ENCODE peak calls at places on chromosome 19, in seven cellular contexts. One of them, this sample, is unnamed. For H3K36me3, the result is how much of the 10 kb centered on the place peaks cover.

GRCh38 chr19:38975214-38975860 is at the start of gene FBXO17:
- DNase-seq in left ventricle myocardium inferior: peak
- DNase-seq in GM23338: peak
- DNase-seq in heart right ventricle: peak
- DNase-seq in endodermal cell: peak
- DNase-seq in adrenal gland: peak
- DNase-seq in breast epithelium: no peak
- DNase-seq in this sample: no peak

GRCh38 chr19:34228347-34228746 is 26.0 kb upstream of the GARRE1 start:
- DNase-seq in breast epithelium: no peak
- DNase-seq in GM23338: no peak
- DNase-seq in left ventricle myocardium inferior: no peak
- DNase-seq in heart right ventricle: no peak
- DNase-seq in adrenal gland: no peak
- DNase-seq in endodermal cell: no peak
- DNase-seq in this sample: no peak

GRCh38 chr19:7701654-7702457 is at the start of gene FCER2:
- DNase-seq in GM23338: no peak
- DNase-seq in heart right ventricle: no peak
- DNase-seq in left ventricle myocardium inferior: no peak
- DNase-seq in breast epithelium: no peak
- DNase-seq in endodermal cell: no peak
- DNase-seq in adrenal gland: no peak
- DNase-seq in this sample: no peak

GRCh38 chr19:48433337-48433736 is 12.4 kb upstream of the GRWD1 start:
- DNase-seq in left ventricle myocardium inferior: no peak
- DNase-seq in breast epithelium: no peak
- DNase-seq in adrenal gland: no peak
- DNase-seq in GM23338: peak
- DNase-seq in endodermal cell: no peak
- DNase-seq in heart right ventricle: no peak
- DNase-seq in this sample: no peak

GRCh38 chr19:6644796-6645195 is 25.2 kb downstream of the TNFSF14 start:
- DNase-seq in endodermal cell: no peak
- DNase-seq in left ventricle myocardium inferior: no peak
- DNase-seq in heart right ventricle: no peak
- DNase-seq in GM23338: no peak
- DNase-seq in adrenal gland: no peak
- DNase-seq in breast epithelium: no peak
- DNase-seq in this sample: no peak

GRCh38 chr19:10518444-10519361 is 1.5 kb upstream of the S1PR5 start:
- DNase-seq in left ventricle myocardium inferior: no peak
- DNase-seq in GM23338: peak
- DNase-seq in adrenal gland: no peak
- DNase-seq in heart right ventricle: peak
- DNase-seq in breast epithelium: no peak
- DNase-seq in endodermal cell: peak
- DNase-seq in this sample: no peak

GRCh38 chr19:33815410-33816340 is 19.0 kb downstream of the KCTD15 start:
- DNase-seq in heart right ventricle: no peak
- DNase-seq in endodermal cell: peak
- DNase-seq in GM23338: no peak
- DNase-seq in left ventricle myocardium inferior: no peak
- DNase-seq in adrenal gland: peak
- DNase-seq in breast epithelium: no peak
- DNase-seq in this sample: no peak

GRCh38 chr19:33631628-33631995 is 9.9 kb downstream of the CHST8 start:
- DNase-seq in heart right ventricle: no peak
- DNase-seq in GM23338: no peak
- DNase-seq in left ventricle myocardium inferior: no peak
- DNase-seq in endodermal cell: no peak
- DNase-seq in adrenal gland: no peak
- DNase-seq in breast epithelium: no peak
- DNase-seq in this sample: no peak

GRCh38 chr19:14090509-14091085 is at the start of gene SAMD1:
- DNase-seq in adrenal gland: peak
- DNase-seq in GM23338: peak
- DNase-seq in breast epithelium: peak
- DNase-seq in left ventricle myocardium inferior: peak
- DNase-seq in endodermal cell: peak
- DNase-seq in heart right ventricle: peak
- DNase-seq in this sample: peak

GRCh38 chr19:28700176-28700575 is 512.8 kb downstream of the UQCRFS1 start:
- DNase-seq in endodermal cell: no peak
- DNase-seq in GM23338: no peak
- DNase-seq in heart right ventricle: no peak
- DNase-seq in left ventricle myocardium inferior: no peak
- DNase-seq in breast epithelium: no peak
- DNase-seq in adrenal gland: no peak
- DNase-seq in this sample: no peak

GRCh38 chr19:7516878-7517277 is 975 bp downstream of the ZNF358 start:
- DNase-seq in GM23338: no peak
- DNase-seq in adrenal gland: no peak
- DNase-seq in endodermal cell: no peak
- DNase-seq in heart right ventricle: no peak
- DNase-seq in left ventricle myocardium inferior: no peak
- DNase-seq in breast epithelium: no peak
- DNase-seq in this sample: no peak

GRCh38 chr19:31015778-31016177 is 333.5 kb downstream of the TSHZ3 start:
- DNase-seq in adrenal gland: no peak
- DNase-seq in breast epithelium: no peak
- DNase-seq in endodermal cell: no peak
- DNase-seq in heart right ventricle: no peak
- DNase-seq in left ventricle myocardium inferior: no peak
- DNase-seq in GM23338: no peak
- DNase-seq in this sample: no peak

GRCh38 chr19:43351998-43352746 is 1.3 kb upstream of the CD177 start:
- DNase-seq in GM23338: no peak
- DNase-seq in breast epithelium: no peak
- DNase-seq in heart right ventricle: no peak
- DNase-seq in endodermal cell: no peak
- DNase-seq in left ventricle myocardium inferior: no peak
- DNase-seq in adrenal gland: no peak
- DNase-seq in this sample: no peak

GRCh38 chr19:51289635-51290034 is 21.8 kb upstream of the IGLON5 start:
- DNase-seq in endodermal cell: no peak
- DNase-seq in breast epithelium: no peak
- DNase-seq in left ventricle myocardium inferior: no peak
- DNase-seq in heart right ventricle: no peak
- DNase-seq in adrenal gland: no peak
- DNase-seq in GM23338: no peak
- DNase-seq in this sample: no peak

GRCh38 chr19:7500811-7501450 is 12.1 kb upstream of the PEX11G start:
- DNase-seq in heart right ventricle: no peak
- DNase-seq in endodermal cell: peak
- DNase-seq in left ventricle myocardium inferior: no peak
- DNase-seq in adrenal gland: peak
- DNase-seq in GM23338: peak
- DNase-seq in breast epithelium: no peak
- DNase-seq in this sample: no peak

GRCh38 chr19:38304866-38305429 is 897 bp downstream of the C19orf33 start:
- DNase-seq in left ventricle myocardium inferior: peak
- DNase-seq in endodermal cell: peak
- DNase-seq in GM23338: peak
- DNase-seq in heart right ventricle: peak
- DNase-seq in adrenal gland: no peak
- DNase-seq in breast epithelium: peak
- DNase-seq in this sample: no peak

GRCh38 chr19:9947441-9947840 is 11.1 kb upstream of the OLFM2 start:
- DNase-seq in endodermal cell: no peak
- DNase-seq in adrenal gland: no peak
- DNase-seq in breast epithelium: no peak
- DNase-seq in left ventricle myocardium inferior: no peak
- DNase-seq in heart right ventricle: no peak
- DNase-seq in GM23338: no peak
- DNase-seq in this sample: no peak

GRCh38 chr19:33143897-33144405 is 12.0 kb downstream of the WDR88 start:
- DNase-seq in breast epithelium: peak
- DNase-seq in endodermal cell: peak
- DNase-seq in heart right ventricle: peak
- DNase-seq in left ventricle myocardium inferior: peak
- DNase-seq in adrenal gland: peak
- DNase-seq in GM23338: peak
- DNase-seq in this sample: no peak

GRCh38 chr19:34995551-34995950 is 4.6 kb upstream of the GRAMD1A start:
- DNase-seq in breast epithelium: no peak
- DNase-seq in endodermal cell: no peak
- DNase-seq in GM23338: no peak
- DNase-seq in heart right ventricle: no peak
- DNase-seq in adrenal gland: no peak
- DNase-seq in left ventricle myocardium inferior: no peak
- DNase-seq in this sample: no peak

DNA sequence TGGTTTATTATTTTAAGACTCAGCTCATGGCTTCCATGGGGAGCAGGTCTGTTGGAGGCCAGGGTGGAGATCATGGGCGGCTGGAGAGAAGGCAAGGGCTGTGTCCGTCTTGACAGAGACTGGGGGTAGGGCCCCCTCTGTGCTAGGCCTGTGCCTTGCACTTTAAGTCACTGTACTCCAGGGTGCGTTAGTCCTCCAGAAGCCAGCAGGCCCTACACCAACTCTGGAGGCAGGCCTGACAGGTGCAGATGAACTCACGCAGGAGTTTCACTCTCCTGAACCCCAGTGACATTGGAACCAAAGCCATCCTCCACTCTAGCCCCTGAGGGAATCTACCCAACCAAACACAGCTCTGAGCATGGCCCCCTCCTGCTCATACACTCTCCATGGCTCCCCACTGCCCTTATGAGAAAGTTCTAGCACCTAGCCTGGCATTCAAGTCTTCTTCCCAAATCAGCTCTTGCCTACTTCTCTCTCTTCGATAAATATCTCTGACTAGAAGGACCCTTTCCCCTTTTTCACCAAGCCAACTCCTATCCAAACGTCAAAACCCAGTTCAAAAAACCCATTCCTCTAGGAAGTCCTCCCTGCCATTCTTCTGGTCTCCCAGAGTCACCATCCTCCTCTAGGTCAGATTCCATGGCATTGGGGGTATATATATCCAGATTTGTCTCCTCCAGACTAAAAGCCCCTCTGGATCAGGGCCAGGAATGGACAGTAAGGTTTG is 15.1 kb downstream of the MEF2B start:
- DNase-seq in left ventricle myocardium inferior: no peak
- DNase-seq in GM23338: no peak
- DNase-seq in adrenal gland: no peak
- DNase-seq in breast epithelium: no peak
- DNase-seq in endodermal cell: no peak
- DNase-seq in heart right ventricle: no peak
- DNase-seq in this sample: no peak
- H3K36me3 ChIP-seq in left ventricle myocardium inferior: under half
- H3K36me3 ChIP-seq in GM23338: under half
- H3K36me3 ChIP-seq in adrenal gland: under half
- H3K36me3 ChIP-seq in breast epithelium: under half
- H3K36me3 ChIP-seq in endodermal cell: under half
- H3K36me3 ChIP-seq in heart right ventricle: under half
- H3K36me3 ChIP-seq in this sample: under half

DNA sequence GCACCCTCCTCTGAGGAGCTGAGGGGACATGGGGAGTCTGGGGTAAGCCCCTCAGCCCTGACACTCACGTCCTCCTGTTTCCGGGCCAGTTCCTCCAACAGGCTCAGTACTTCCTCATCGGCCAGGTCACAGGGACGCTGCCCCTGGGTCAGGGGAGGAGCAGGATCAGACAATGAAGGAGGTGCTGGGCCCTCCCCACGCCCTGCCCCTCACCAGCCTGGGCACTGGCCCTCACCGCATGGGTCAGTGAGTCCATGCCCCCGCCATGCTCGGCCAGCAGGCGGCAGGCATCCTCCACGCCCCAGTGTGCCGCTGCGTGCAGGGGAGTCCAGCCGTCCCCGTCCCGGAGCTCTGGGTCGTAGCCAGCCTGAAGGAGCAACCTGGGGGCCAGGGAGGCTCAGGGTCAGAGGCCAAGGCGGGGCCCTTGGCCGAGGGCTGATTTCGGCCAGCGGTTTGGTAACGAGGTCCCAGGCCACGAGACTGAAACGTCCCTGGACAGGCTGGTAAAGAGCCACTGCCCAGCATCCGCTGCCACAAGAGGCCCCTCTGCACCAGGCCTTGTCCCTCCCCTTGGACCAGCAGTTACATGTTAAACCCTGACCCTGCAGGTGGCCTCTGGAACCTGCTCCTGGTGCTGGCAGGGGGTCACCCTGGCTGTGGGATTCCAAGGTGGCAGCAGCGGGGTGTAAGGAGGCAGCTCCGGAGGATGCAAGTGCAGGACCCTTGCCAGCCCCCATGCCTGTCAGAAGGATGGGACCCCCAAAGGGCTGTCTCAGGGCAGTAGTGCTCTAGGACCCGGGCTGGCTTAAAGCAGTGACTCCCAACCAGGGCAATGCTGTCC is 18.5 kb downstream of the PPP1R12C start:
- DNase-seq in GM23338: no peak
- DNase-seq in left ventricle myocardium inferior: no peak
- DNase-seq in heart right ventricle: no peak
- DNase-seq in endodermal cell: peak
- DNase-seq in breast epithelium: no peak
- DNase-seq in adrenal gland: no peak
- DNase-seq in this sample: no peak
- H3K36me3 ChIP-seq in GM23338: under half
- H3K36me3 ChIP-seq in left ventricle myocardium inferior: half or more
- H3K36me3 ChIP-seq in heart right ventricle: under half
- H3K36me3 ChIP-seq in endodermal cell: under half
- H3K36me3 ChIP-seq in breast epithelium: under half
- H3K36me3 ChIP-seq in adrenal gland: half or more
- H3K36me3 ChIP-seq in this sample: under half

DNA sequence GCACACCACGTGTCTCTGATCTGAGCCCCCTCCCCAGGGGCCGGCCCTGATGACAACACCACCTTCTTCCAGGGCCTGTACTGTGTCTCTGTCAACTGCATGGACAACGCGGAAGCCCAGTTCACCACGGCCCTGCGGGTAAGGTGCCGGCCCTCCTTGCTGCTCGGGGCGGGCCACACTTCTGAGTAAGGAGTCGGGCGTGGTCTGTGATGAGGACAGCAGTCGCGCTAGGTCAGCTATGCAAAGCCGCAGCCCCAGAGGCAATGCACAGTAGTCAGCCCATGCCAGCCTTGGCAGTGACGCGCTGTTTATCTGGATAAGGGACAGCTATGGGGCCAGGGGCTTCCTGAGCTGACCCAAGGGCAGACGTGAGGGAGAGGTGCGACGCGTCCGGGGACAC is 24.6 kb downstream of the MAU2 start:
- DNase-seq in left ventricle myocardium inferior: no peak
- DNase-seq in heart right ventricle: no peak
- DNase-seq in GM23338: no peak
- DNase-seq in breast epithelium: no peak
- DNase-seq in endodermal cell: no peak
- DNase-seq in adrenal gland: no peak
- DNase-seq in this sample: no peak
- H3K36me3 ChIP-seq in left ventricle myocardium inferior: half or more
- H3K36me3 ChIP-seq in heart right ventricle: half or more
- H3K36me3 ChIP-seq in GM23338: under half
- H3K36me3 ChIP-seq in breast epithelium: under half
- H3K36me3 ChIP-seq in endodermal cell: under half
- H3K36me3 ChIP-seq in adrenal gland: half or more
- H3K36me3 ChIP-seq in this sample: half or more

GRCh38 chr19:45051929-45052579 is 13.2 kb downstream of the CLASRP start:
- DNase-seq in left ventricle myocardium inferior: no peak
- DNase-seq in endodermal cell: no peak
- DNase-seq in adrenal gland: no peak
- DNase-seq in heart right ventricle: no peak
- DNase-seq in breast epithelium: no peak
- DNase-seq in GM23338: no peak
- DNase-seq in this sample: no peak
- H3K36me3 ChIP-seq in left ventricle myocardium inferior: half or more
- H3K36me3 ChIP-seq in endodermal cell: half or more
- H3K36me3 ChIP-seq in adrenal gland: under half
- H3K36me3 ChIP-seq in heart right ventricle: under half
- H3K36me3 ChIP-seq in breast epithelium: under half
- H3K36me3 ChIP-seq in GM23338: under half
- H3K36me3 ChIP-seq in this sample: half or more

GRCh38 chr19:49805822-49806612 is 7.1 kb downstream of the FUZ start:
- DNase-seq in GM23338: no peak
- DNase-seq in endodermal cell: no peak
- DNase-seq in left ventricle myocardium inferior: no peak
- DNase-seq in heart right ventricle: no peak
- DNase-seq in breast epithelium: no peak
- DNase-seq in adrenal gland: no peak
- DNase-seq in this sample: no peak
- H3K36me3 ChIP-seq in GM23338: under half
- H3K36me3 ChIP-seq in endodermal cell: under half
- H3K36me3 ChIP-seq in left ventricle myocardium inferior: half or more
- H3K36me3 ChIP-seq in heart right ventricle: under half
- H3K36me3 ChIP-seq in breast epithelium: under half
- H3K36me3 ChIP-seq in adrenal gland: under half
- H3K36me3 ChIP-seq in this sample: under half

This sample was measured in esophagus squamous epithelium.